ENCODE peak calls at places on chromosome 12, in five cellular contexts. N is coronary artery, X is adrenal gland, J is left ventricle myocardium inferior, H is NB4. U is an unnamed sample.

GRCh38 chr12:92561543-92561899 is 141.3 kb upstream of the PLEKHG7 start:
- DNase-seq in J (no peak), H (no peak), N (no peak), X (peak), U (peak)

GRCh38 chr12:75641031-75641780 is 129.8 kb upstream of the KRR1 start:
- DNase-seq in N (no peak), X (no peak), J (no peak), H (peak), U (peak)

GRCh38 chr12:45336331-45336730 is 120.4 kb downstream of the ANO6 start:
- DNase-seq in J (no peak), X (no peak), N (no peak), H (peak), U (peak)

GRCh38 chr12:13670249-13670648 is 311.2 kb downstream of the GRIN2B start:
- DNase-seq in H (no peak), J (no peak), N (no peak), X (no peak), U (no peak)

GRCh38 chr12:79689041-79689476 is 1.7 kb downstream of the PAWR start:
- DNase-seq in N (no peak), J (no peak), X (no peak), H (no peak), U (no peak)

GRCh38 chr12:7444076-7444475 is at the start of gene CD163L1:
- DNase-seq in N (no peak), X (no peak), H (no peak), J (no peak), U (no peak)

GRCh38 chr12:103586132-103586531 is 941 bp upstream of the STAB2 start:
- DNase-seq in N (no peak), X (no peak), H (no peak), J (no peak), U (no peak)

GRCh38 chr12:124910561-124911478 is 3.6 kb downstream of the UBC start:
- DNase-seq in N (no peak), X (peak), J (no peak), H (peak), U (no peak)

GRCh38 chr12:132517740-132518100 is 27.8 kb downstream of the FBRSL1 start:
- DNase-seq in X (no peak), N (no peak), J (no peak), H (no peak), U (no peak)

GRCh38 chr12:57280234-57281062 is 29.5 kb upstream of the STAC3 start:
- DNase-seq in J (no peak), X (peak), H (peak), N (no peak), U (peak)

GRCh38 chr12:100672075-100672592 is 98.7 kb downstream of the GAS2L3 start:
- DNase-seq in X (peak), H (peak), J (no peak), N (no peak), U (no peak)

GRCh38 chr12:48973531-48973930 is 2.0 kb upstream of the WNT10B start:
- DNase-seq in H (peak), N (no peak), J (peak), X (peak), U (no peak)

GRCh38 chr12:43309845-43310405 is 242.1 kb downstream of the ADAMTS20 start:
- DNase-seq in H (no peak), X (no peak), N (no peak), J (no peak), U (no peak)

GRCh38 chr12:124861492-124861891 is 2.2 kb downstream of the SCARB1 start:
- DNase-seq in X (peak), N (no peak), J (peak), H (no peak), U (no peak)

GRCh38 chr12:9673404-9674225 is 4.1 kb downstream of the CLEC2D start:
- DNase-seq in N (no peak), H (peak), X (peak), J (peak), U (peak)

GRCh38 chr12:64270411-64270810 is 48.3 kb upstream of the KICS2 start:
- DNase-seq in N (no peak), J (no peak), X (no peak), H (peak), U (no peak)

GRCh38 chr12:110088936-110089335 is 35.2 kb upstream of the IFT81 start:
- DNase-seq in H (peak), J (no peak), X (no peak), N (no peak), U (no peak)

GRCh38 chr12:89181271-89181920 is 170.9 kb downstream of the DUSP6 start:
- DNase-seq in X (no peak), J (no peak), H (peak), N (no peak), U (peak)

GRCh38 chr12:120680165-120680738 is 6.7 kb upstream of the MLEC start:
- DNase-seq in N (no peak), X (no peak), H (no peak), J (no peak), U (no peak)

GRCh38 chr12:113359133-113359938 is 949 bp downstream of the PLBD2 start:
- DNase-seq in N (peak), H (peak), X (peak), J (peak), U (no peak)

GRCh38 chr12:120162763-120163162 is 31.8 kb downstream of the GCN1 start:
- DNase-seq in N (no peak), J (no peak), H (no peak), X (no peak), U (no peak)

GRCh38 chr12:68792952-68793351 is 15.0 kb upstream of the MDM2 start:
- DNase-seq in H (peak), X (peak), J (no peak), N (no peak), U (no peak)

GRCh38 chr12:2562400-2562799 is 232.4 kb upstream of the FKBP4 start:
- DNase-seq in H (no peak), N (no peak), J (no peak), X (peak), U (no peak)

GRCh38 chr12:90922068-90922743 is 32.8 kb downstream of the CCER1 start:
- DNase-seq in N (no peak), J (no peak), X (no peak), H (no peak), U (no peak)

GRCh38 chr12:11886339-11886738 is 184.4 kb upstream of the BCL2L14 start:
- DNase-seq in H (no peak), J (no peak), N (no peak), X (no peak), U (no peak)
- H3K4me3 ChIP-seq in H (no peak), J (no peak), N (no peak), X (no peak), U (no peak)

DNA sequence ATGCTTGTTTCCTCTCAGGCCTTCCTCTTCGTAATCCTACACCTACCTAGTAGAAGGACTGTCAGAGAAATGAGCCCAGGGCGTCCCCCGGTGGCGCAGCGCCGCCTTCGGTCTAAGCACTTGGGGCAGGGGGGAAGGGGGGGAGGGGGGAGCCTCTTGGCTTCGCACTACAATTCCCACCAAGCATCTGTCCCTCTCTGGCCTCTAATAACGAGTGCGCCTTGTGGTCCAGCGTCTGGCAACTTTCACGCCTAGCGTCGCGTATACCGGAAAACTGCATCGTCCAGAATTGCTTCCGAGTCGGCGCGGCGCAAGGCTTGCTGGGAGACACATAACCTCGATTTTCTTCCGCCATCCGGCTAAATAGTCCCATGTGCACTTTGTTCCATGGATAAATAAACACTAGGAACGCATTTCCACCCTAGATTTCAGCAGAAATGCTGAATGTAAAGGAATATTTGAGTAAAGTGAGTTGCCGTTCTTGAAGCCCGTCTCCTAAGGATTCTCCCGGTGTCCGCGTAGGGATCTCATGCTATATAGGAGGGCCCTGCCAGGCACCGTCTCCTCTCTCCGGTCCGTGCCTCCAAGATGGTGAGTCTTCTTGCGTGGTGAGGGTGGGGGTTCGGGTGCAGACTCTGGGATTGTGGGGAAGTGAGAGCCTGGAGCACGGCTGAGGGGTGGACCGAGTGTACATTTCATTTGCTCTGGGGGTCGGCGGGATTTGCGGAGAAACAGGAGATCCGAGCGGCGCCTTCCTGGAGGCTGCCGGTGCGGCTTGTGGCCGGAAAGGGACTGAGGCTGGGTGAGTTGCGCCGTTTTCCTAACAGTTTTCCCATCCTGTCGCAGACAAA is at the start of gene RPS26:
- DNase-seq in X (peak), J (peak), H (peak), N (peak), U (peak)
- TF ChIP-seq CTCF in X (peak), J (peak), H (peak), N (no peak), U (peak)

GRCh38 chr12:14841761-14842160 is 1.6 kb downstream of the ART4 start:
- DNase-seq in H (no peak), X (peak), J (peak), N (peak), U (peak)
- H3K4me3 ChIP-seq in H (no peak), X (no peak), J (peak), N (peak), U (no peak)

DNA sequence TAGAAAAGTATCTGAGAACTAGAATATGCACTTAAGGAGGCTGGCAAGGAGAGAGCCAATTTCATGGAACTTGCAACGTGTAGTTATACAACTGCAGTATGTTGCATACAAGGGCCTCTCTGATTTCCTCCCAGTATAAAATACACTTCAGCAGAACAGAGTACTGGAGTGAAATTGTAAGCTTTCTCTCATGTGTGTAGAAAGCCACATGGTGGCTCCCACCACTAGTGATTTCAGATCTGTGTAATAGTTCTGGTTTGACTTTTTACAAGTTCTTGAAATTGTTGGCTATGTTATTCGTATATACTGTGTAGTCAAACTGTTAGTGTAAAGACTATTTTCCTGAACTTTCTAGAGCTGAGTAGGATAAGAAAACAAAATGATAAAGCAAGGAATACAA is 16.4 kb upstream of the LMO3 start:
- DNase-seq in N (no peak), X (no peak), J (no peak), H (no peak), U (no peak)
- TF ChIP-seq CTCF in N (no peak), X (no peak), J (no peak), H (no peak), U (no peak)

GRCh38 chr12:108128221-108129016 is 669 bp upstream of the WSCD2 start:
- DNase-seq in H (no peak), N (no peak), X (no peak), J (no peak), U (no peak)
- H3K4me3 ChIP-seq in H (no peak), N (peak), X (no peak), J (peak), U (no peak)

GRCh38 chr12:94649349-94650142 is 811 bp downstream of the TMCC3 start:
- DNase-seq in N (no peak), X (peak), H (peak), J (peak), U (no peak)
- TF ChIP-seq CTCF in N (peak), X (peak), H (no peak), J (peak), U (peak)